ENCODE peak calls at places on chromosomes 11 and 22, in nine cellular contexts. N is naive thymus-derived CD4-positive, alpha-beta T cell; S is body of pancreas; R is hepatocyte; Q is astrocyte of the cerebellum; M is spleen; G is brain microvascular endothelial cell; Y is Panc1; P is mucosa of descending colon. Z is an unnamed sample.

GRCh38 chr11:70732493-70733206 is 334.3 kb downstream of the CTTN start:
- DNase-seq in G (no peak), M (peak), R (no peak), N (no peak), Y (no peak), S (no peak), Q (no peak), P (no peak), Z (peak)

GRCh38 chr22:19728836-19729235 is 5.5 kb downstream of the GP1BB start:
- DNase-seq in N (no peak), Q (no peak), G (no peak), M (no peak), Y (no peak), S (no peak), R (no peak), P (no peak), Z (no peak)

GRCh38 chr22:17706451-17706900 is 67.8 kb downstream of the BID start:
- DNase-seq in N (peak), Q (peak), G (peak), S (no peak), Y (peak), R (peak), P (peak), M (no peak), Z (no peak)

GRCh38 chr11:133508448-133508847 is 23.9 kb downstream of the OPCML start:
- DNase-seq in R (no peak), Q (no peak), S (no peak), M (no peak), P (no peak), N (no peak), G (no peak), Y (no peak), Z (no peak)

GRCh38 chr11:115505165-115505564 is 950 bp upstream of the CADM1 start:
- DNase-seq in G (no peak), R (peak), S (peak), N (no peak), Q (no peak), M (no peak), P (no peak), Y (no peak), Z (no peak)

GRCh38 chr22:43798492-43798891 is 13.6 kb downstream of the EFCAB6 start:
- DNase-seq in Q (no peak), Y (no peak), M (no peak), R (no peak), N (no peak), G (no peak), P (no peak), S (no peak), Z (no peak)

GRCh38 chr11:83645561-83645960 is 359.4 kb upstream of the CCDC90B start:
- DNase-seq in M (no peak), R (no peak), P (no peak), Y (no peak), G (no peak), N (no peak), Q (no peak), S (no peak), Z (no peak)

GRCh38 chr11:64250406-64250874 is 890 bp upstream of the PLCB3 start:
- DNase-seq in Q (no peak), S (no peak), Y (no peak), R (no peak), P (peak), M (no peak), N (no peak), G (no peak), Z (no peak)

GRCh38 chr11:126790550-126790981 is 210.0 kb downstream of the KIRREL3 start:
- DNase-seq in R (no peak), Y (no peak), P (no peak), G (peak), Q (peak), S (no peak), N (no peak), M (no peak), Z (no peak)

GRCh38 chr11:128902515-128903066 is 11.4 kb downstream of the KCNJ5 start:
- DNase-seq in R (no peak), Y (no peak), G (peak), N (no peak), Q (no peak), S (no peak), P (no peak), M (no peak), Z (no peak)

GRCh38 chr11:113384551-113384950 is 3.0 kb upstream of the ANKK1 start:
- DNase-seq in Y (no peak), M (no peak), R (peak), P (no peak), G (peak), N (no peak), S (no peak), Q (peak), Z (no peak)

GRCh38 chr11:35614949-35615569 is 3.2 kb upstream of the FJX1 start:
- DNase-seq in M (no peak), G (no peak), R (no peak), Q (no peak), S (no peak), P (no peak), Y (no peak), N (no peak), Z (no peak)

GRCh38 chr11:952406-953385 is 27.0 kb downstream of the AP2A2 start:
- DNase-seq in S (peak), R (peak), Y (no peak), N (no peak), G (peak), Q (no peak), M (no peak), P (peak), Z (no peak)

GRCh38 chr11:130528862-130529261 is 80.4 kb downstream of the ADAMTS15 start:
- DNase-seq in M (no peak), P (no peak), R (no peak), Y (no peak), S (no peak), N (no peak), Q (no peak), G (no peak), Z (no peak)

GRCh38 chr11:118915941-118916841 is 9.5 kb downstream of the BCL9L start:
- DNase-seq in R (no peak), N (no peak), G (no peak), P (no peak), Q (no peak), S (no peak), Y (no peak), M (no peak), Z (no peak)

GRCh38 chr22:41511521-41511968 is 32.7 kb downstream of the POLR3H start:
- DNase-seq in P (no peak), N (no peak), Y (no peak), Q (no peak), G (no peak), S (no peak), R (no peak), M (no peak), Z (no peak)

GRCh38 chr22:30396871-30397655 is at the start of gene SEC14L2:
- DNase-seq in Q (no peak), M (no peak), P (peak), N (peak), R (peak), Y (no peak), G (no peak), S (peak), Z (peak)

GRCh38 chr11:122085264-122085663 is 30.8 kb downstream of the BLID start:
- DNase-seq in N (no peak), G (peak), Q (peak), Y (no peak), P (no peak), S (no peak), M (no peak), R (no peak), Z (no peak)

GRCh38 chr11:13261600-13262061 is 16.0 kb upstream of the BMAL1 start:
- DNase-seq in R (no peak), N (no peak), M (no peak), Y (peak), S (no peak), Q (peak), P (no peak), G (peak), Z (no peak)

GRCh38 chr11:27255447-27255828 is 107.6 kb downstream of the CCDC34 start:
- DNase-seq in S (no peak), G (peak), P (no peak), M (no peak), N (no peak), Y (no peak), Q (peak), R (no peak), Z (no peak)

DNA sequence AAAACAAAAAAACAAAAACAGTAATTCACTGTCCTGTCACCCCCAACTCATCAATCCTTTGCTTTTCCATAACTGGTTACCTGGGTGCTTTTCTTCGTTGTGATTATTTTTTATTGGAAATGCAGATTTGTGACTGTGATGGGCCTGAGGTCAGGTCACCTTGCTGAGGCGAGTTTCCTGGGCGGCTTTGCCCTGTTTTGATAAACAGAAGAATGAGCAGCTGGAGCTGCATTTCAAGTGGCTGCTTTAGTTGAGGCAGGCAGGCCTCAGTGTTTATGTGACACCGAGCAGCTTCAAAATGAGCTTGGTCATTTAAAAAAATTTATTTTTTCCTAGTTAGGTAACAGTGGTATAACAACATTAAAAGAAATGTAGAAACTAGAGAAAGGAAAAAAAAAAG is 22.2 kb downstream of the PTPRJ start:
- DNase-seq in S (no peak), Q (no peak), P (no peak), G (no peak), R (no peak), M (no peak), N (no peak), Y (no peak), Z (no peak)
- H3K4me3 ChIP-seq in S (no peak), Q (no peak), P (no peak), G (no peak), R (no peak), M (no peak), N (peak), Y (no peak), Z (no peak)

DNA sequence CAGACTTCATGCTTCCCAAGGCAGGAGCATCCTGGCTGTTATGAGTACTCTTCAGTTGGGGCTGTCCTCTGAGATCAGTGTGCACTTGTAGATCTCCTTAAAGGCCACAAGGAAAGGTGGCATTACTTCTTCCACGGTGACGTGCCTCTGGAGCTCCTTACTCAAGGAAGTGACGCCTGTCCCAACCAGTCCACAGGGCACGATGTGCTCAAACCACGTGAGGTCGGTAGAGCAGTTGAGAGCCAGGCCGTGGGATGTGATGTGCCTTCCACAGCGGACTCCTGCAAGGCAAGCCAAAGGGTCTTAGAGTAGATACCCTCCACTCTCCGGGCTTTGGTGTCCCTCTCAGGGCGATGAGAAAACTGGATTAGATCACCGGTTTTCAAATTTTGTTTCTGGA is 1.4 kb downstream of the LIPT2 start:
- DNase-seq in Q (no peak), N (no peak), M (peak), R (no peak), S (no peak), P (no peak), Y (no peak), G (no peak), Z (no peak)
- H3K4me3 ChIP-seq in Q (no peak), N (no peak), M (no peak), R (no peak), S (no peak), P (no peak), Y (peak), G (no peak), Z (no peak)

DNA sequence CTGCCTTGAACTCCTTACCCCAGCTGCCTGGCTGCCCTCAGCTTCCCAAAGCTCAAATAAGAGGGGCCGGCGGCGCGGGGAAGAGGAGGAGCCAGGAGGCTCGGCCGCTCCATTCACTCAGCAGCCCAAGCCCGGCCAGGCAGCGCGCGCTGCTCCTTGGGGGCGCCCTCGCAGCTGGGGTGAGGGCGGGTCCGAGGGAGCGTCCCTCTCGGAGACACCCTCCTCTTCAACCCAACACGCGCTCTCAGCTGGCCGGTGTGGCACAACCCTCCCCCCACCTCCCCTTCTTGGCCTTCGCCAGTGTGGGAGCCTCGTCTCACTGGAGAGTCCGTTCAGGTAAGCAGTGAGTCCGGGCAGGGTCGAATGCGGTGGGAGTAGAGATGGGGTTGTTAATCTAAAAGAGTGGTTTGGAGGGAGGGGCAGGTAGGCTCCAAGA is at the start of gene WT1:
- DNase-seq in R (no peak), S (no peak), P (no peak), G (no peak), N (no peak), Y (no peak), Q (no peak), M (peak), Z (peak)
- H3K4me3 ChIP-seq in R (no peak), S (no peak), P (no peak), G (no peak), N (no peak), Y (peak), Q (no peak), M (peak), Z (peak)

GRCh38 chr22:39144101-39144815 is 8.2 kb downstream of the CBX7 start:
- DNase-seq in S (no peak), N (peak), G (peak), M (peak), Q (no peak), P (peak), Y (no peak), R (peak), Z (peak)
- H3K4me3 ChIP-seq in S (peak), N (peak), G (peak), M (peak), Q (peak), P (peak), Y (peak), R (no peak), Z (peak)

DNA sequence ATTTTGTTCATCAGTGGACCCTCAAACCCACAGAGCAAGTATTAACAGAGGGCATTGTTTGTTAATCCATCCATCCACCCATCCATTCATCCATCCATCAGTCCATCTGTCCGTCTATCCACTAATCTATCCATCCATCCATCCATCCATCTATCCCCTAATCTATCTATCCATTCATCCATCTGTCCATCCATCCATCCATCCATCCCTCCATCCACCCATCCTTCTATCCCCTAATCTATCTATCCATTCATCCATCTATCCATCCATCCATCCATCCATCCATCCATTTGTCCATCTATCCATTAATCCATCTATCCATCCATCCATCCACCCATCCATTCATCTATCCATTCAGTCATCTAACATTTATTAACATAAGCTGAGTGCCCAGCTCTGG is 307.3 kb downstream of the MIAT start:
- DNase-seq in R (no peak), P (no peak), M (no peak), Q (no peak), G (no peak), S (no peak), Y (no peak), N (no peak), Z (no peak)
- H3K4me3 ChIP-seq in R (no peak), P (no peak), M (no peak), Q (no peak), G (no peak), S (no peak), Y (no peak), N (no peak), Z (no peak)